ENCODE peak calls at places on chromosome X, in ten cellular contexts. F is GM12878, C is GM13977, I is transverse colon, R is HCT116, M is nephron progenitor cell, V is NCI-H1092, T is gastrocnemius medialis, E is germinal center, X is NCI-H446 treated with DMSO at 0.1 percent for 48 hours. H is an unnamed sample.

GRCh38 chrX:14554132-14554715 is 24.9 kb downstream of the GLRA2 start:
- DNase-seq in F (no peak), T (no peak), I (no peak), R (no peak), M (no peak), V (no peak), E (no peak), C (no peak), X (peak), H (no peak)

GRCh38 chrX:123648028-123648810 is 84.6 kb downstream of the THOC2 start:
- DNase-seq in T (no peak), I (peak), F (no peak), M (peak), R (no peak), E (no peak), X (no peak), C (no peak), V (no peak), H (no peak)

GRCh38 chrX:17412692-17413091 is 37.7 kb downstream of the NHS start:
- DNase-seq in V (no peak), C (no peak), X (no peak), E (no peak), I (no peak), F (no peak), T (no peak), R (peak), M (no peak), H (no peak)

GRCh38 chrX:12309040-12309732 is 170.9 kb downstream of the FRMPD4 start:
- DNase-seq in I (no peak), F (no peak), X (no peak), C (no peak), E (no peak), R (no peak), M (no peak), T (no peak), V (peak), H (no peak)

GRCh38 chrX:50152421-50152820 is 48.4 kb downstream of the AKAP4 start:
- DNase-seq in C (no peak), M (no peak), F (no peak), E (no peak), V (no peak), T (no peak), I (no peak), R (no peak), X (no peak), H (no peak)

GRCh38 chrX:42776195-42776594 is 1.8 kb downstream of the PPP1R2C start:
- DNase-seq in F (no peak), M (no peak), I (no peak), R (no peak), E (peak), C (no peak), X (no peak), T (no peak), V (no peak), H (no peak)

GRCh38 chrX:53682885-53683555 is 3.5 kb downstream of the HUWE1 start:
- DNase-seq in I (peak), F (no peak), M (peak), X (peak), E (peak), C (no peak), R (no peak), V (peak), T (peak), H (peak)

GRCh38 chrX:41334866-41335589 is 1.1 kb downstream of the DDX3X start:
- DNase-seq in I (peak), F (no peak), T (peak), M (peak), R (no peak), X (no peak), C (peak), E (peak), V (no peak), H (peak)

GRCh38 chrX:102892103-102892502 is 45.0 kb upstream of the RAB40AL start:
- DNase-seq in X (no peak), C (no peak), F (no peak), V (no peak), E (no peak), R (no peak), I (no peak), M (no peak), T (no peak), H (no peak)

GRCh38 chrX:48076343-48076742 is 4.9 kb upstream of the ZNF630 start:
- DNase-seq in F (no peak), E (no peak), X (no peak), V (no peak), T (no peak), I (no peak), C (no peak), R (no peak), M (no peak), H (no peak)

GRCh38 chrX:40100141-40100536 is 2.4 kb upstream of the BCOR start:
- DNase-seq in T (no peak), I (peak), V (no peak), X (no peak), M (no peak), F (no peak), E (no peak), R (no peak), C (no peak), H (no peak)

GRCh38 chrX:136687457-136687856 is 39.5 kb downstream of the CD40LG start:
- DNase-seq in T (no peak), V (no peak), F (no peak), E (no peak), M (no peak), R (no peak), I (no peak), X (no peak), C (no peak), H (no peak)

GRCh38 chrX:129653985-129654651 is 638 bp downstream of the APLN start:
- DNase-seq in E (no peak), R (no peak), C (no peak), I (no peak), F (no peak), X (no peak), T (no peak), V (no peak), M (peak), H (no peak)

GRCh38 chrX:21683910-21684309 is 25.8 kb upstream of the KLHL34 start:
- DNase-seq in M (no peak), I (no peak), T (no peak), R (no peak), X (no peak), E (no peak), V (no peak), C (no peak), F (no peak), H (no peak)

H was measured in psoas muscle.